ENCODE peak calls at places on chromosomes 12 and 14, in nine cellular contexts. One of them, this sample, is unnamed.
A peak's percentile ranks its signal among the peaks of the same experiment; 100 is the strongest.

GRCh38 chr14:60637490-60638452 is 11.5 kb downstream of the SIX1 start:
- DNase-seq in A549: no peak
- DNase-seq in naive thymus-derived CD4-positive, alpha-beta T cell: no peak
- DNase-seq in CD8-positive, alpha-beta T cell: no peak
- DNase-seq in SJSA1: no peak
- DNase-seq in CD8-positive, alpha-beta memory T cell: no peak
- DNase-seq in AG04450: no peak
- DNase-seq in adrenal gland: no peak
- DNase-seq in tibial nerve: no peak
- DNase-seq in this sample: peak; percentile 47

GRCh38 chr12:89225401-89225800 is 126.9 kb downstream of the DUSP6 start:
- DNase-seq in A549: peak; percentile 9
- DNase-seq in naive thymus-derived CD4-positive, alpha-beta T cell: peak; percentile 70
- DNase-seq in CD8-positive, alpha-beta T cell: peak; percentile 31
- DNase-seq in SJSA1: no peak
- DNase-seq in CD8-positive, alpha-beta memory T cell: peak; percentile 24
- DNase-seq in AG04450: no peak
- DNase-seq in adrenal gland: peak; percentile 37
- DNase-seq in tibial nerve: no peak
- DNase-seq in this sample: peak; percentile 81

GRCh38 chr12:54304187-54304810 is 3.5 kb upstream of the NFE2 start:
- DNase-seq in A549: peak; percentile 58
- DNase-seq in naive thymus-derived CD4-positive, alpha-beta T cell: no peak
- DNase-seq in CD8-positive, alpha-beta T cell: no peak
- DNase-seq in SJSA1: no peak
- DNase-seq in CD8-positive, alpha-beta memory T cell: peak; percentile 32
- DNase-seq in AG04450: no peak
- DNase-seq in adrenal gland: peak; percentile 76
- DNase-seq in tibial nerve: peak; percentile 76
- DNase-seq in this sample: peak; percentile 57

GRCh38 chr12:118537481-118537917 is 161.1 kb downstream of the SUDS3 start:
- DNase-seq in A549: no peak
- DNase-seq in naive thymus-derived CD4-positive, alpha-beta T cell: no peak
- DNase-seq in CD8-positive, alpha-beta T cell: no peak
- DNase-seq in SJSA1: no peak
- DNase-seq in CD8-positive, alpha-beta memory T cell: no peak
- DNase-seq in AG04450: no peak
- DNase-seq in adrenal gland: no peak
- DNase-seq in tibial nerve: no peak
- DNase-seq in this sample: no peak

GRCh38 chr14:79783061-79783460 is 428.2 kb downstream of the DIO2 start:
- DNase-seq in A549: no peak
- DNase-seq in naive thymus-derived CD4-positive, alpha-beta T cell: no peak
- DNase-seq in CD8-positive, alpha-beta T cell: no peak
- DNase-seq in SJSA1: no peak
- DNase-seq in CD8-positive, alpha-beta memory T cell: no peak
- DNase-seq in AG04450: no peak
- DNase-seq in adrenal gland: no peak
- DNase-seq in tibial nerve: no peak
- DNase-seq in this sample: no peak

GRCh38 chr12:95789126-95790024 is 1.2 kb downstream of the NTN4 start:
- DNase-seq in A549: peak; percentile 72
- DNase-seq in naive thymus-derived CD4-positive, alpha-beta T cell: no peak
- DNase-seq in CD8-positive, alpha-beta T cell: no peak
- DNase-seq in SJSA1: peak; percentile 59
- DNase-seq in CD8-positive, alpha-beta memory T cell: no peak
- DNase-seq in AG04450: no peak
- DNase-seq in adrenal gland: peak; percentile 44
- DNase-seq in tibial nerve: no peak
- DNase-seq in this sample: no peak

GRCh38 chr12:84134797-84135366 is 777.7 kb downstream of the SLC6A15 start:
- DNase-seq in A549: no peak
- DNase-seq in naive thymus-derived CD4-positive, alpha-beta T cell: no peak
- DNase-seq in CD8-positive, alpha-beta T cell: no peak
- DNase-seq in SJSA1: no peak
- DNase-seq in CD8-positive, alpha-beta memory T cell: no peak
- DNase-seq in AG04450: no peak
- DNase-seq in adrenal gland: no peak
- DNase-seq in tibial nerve: no peak
- DNase-seq in this sample: no peak

GRCh38 chr12:66403746-66404145 is 101.5 kb downstream of the HELB start:
- DNase-seq in A549: no peak
- DNase-seq in naive thymus-derived CD4-positive, alpha-beta T cell: no peak
- DNase-seq in CD8-positive, alpha-beta T cell: no peak
- DNase-seq in SJSA1: no peak
- DNase-seq in CD8-positive, alpha-beta memory T cell: no peak
- DNase-seq in AG04450: no peak
- DNase-seq in adrenal gland: no peak
- DNase-seq in tibial nerve: no peak
- DNase-seq in this sample: no peak

GRCh38 chr12:116694653-116695463 is 43.0 kb downstream of the SPRING1 start:
- DNase-seq in A549: no peak
- DNase-seq in naive thymus-derived CD4-positive, alpha-beta T cell: no peak
- DNase-seq in CD8-positive, alpha-beta T cell: no peak
- DNase-seq in SJSA1: no peak
- DNase-seq in CD8-positive, alpha-beta memory T cell: no peak
- DNase-seq in AG04450: no peak
- DNase-seq in adrenal gland: no peak
- DNase-seq in tibial nerve: no peak
- DNase-seq in this sample: no peak

GRCh38 chr12:54048694-54049093 is 4.9 kb upstream of the HOXC4 start:
- DNase-seq in A549: no peak
- DNase-seq in naive thymus-derived CD4-positive, alpha-beta T cell: no peak
- DNase-seq in CD8-positive, alpha-beta T cell: no peak
- DNase-seq in SJSA1: no peak
- DNase-seq in CD8-positive, alpha-beta memory T cell: no peak
- DNase-seq in AG04450: no peak
- DNase-seq in adrenal gland: no peak
- DNase-seq in tibial nerve: no peak
- DNase-seq in this sample: no peak

GRCh38 chr14:104794099-104794498 is 1.4 kb downstream of the AKT1 start:
- DNase-seq in A549: peak; percentile 60
- DNase-seq in naive thymus-derived CD4-positive, alpha-beta T cell: no peak
- DNase-seq in CD8-positive, alpha-beta T cell: no peak
- DNase-seq in SJSA1: peak; percentile 70
- DNase-seq in CD8-positive, alpha-beta memory T cell: peak; percentile 35
- DNase-seq in AG04450: no peak
- DNase-seq in adrenal gland: peak; percentile 78
- DNase-seq in tibial nerve: no peak
- DNase-seq in this sample: peak; percentile 53

GRCh38 chr12:25557830-25558436 is 4.8 kb upstream of the LMNTD1 start:
- DNase-seq in A549: peak; percentile 48
- DNase-seq in naive thymus-derived CD4-positive, alpha-beta T cell: peak; percentile 12
- DNase-seq in CD8-positive, alpha-beta T cell: no peak
- DNase-seq in SJSA1: no peak
- DNase-seq in CD8-positive, alpha-beta memory T cell: no peak
- DNase-seq in AG04450: no peak
- DNase-seq in adrenal gland: no peak
- DNase-seq in tibial nerve: peak; percentile 68
- DNase-seq in this sample: peak; percentile 40

GRCh38 chr12:103109861-103110260 is 152.4 kb downstream of the ASCL1 start:
- DNase-seq in A549: no peak
- DNase-seq in naive thymus-derived CD4-positive, alpha-beta T cell: no peak
- DNase-seq in CD8-positive, alpha-beta T cell: no peak
- DNase-seq in SJSA1: no peak
- DNase-seq in CD8-positive, alpha-beta memory T cell: no peak
- DNase-seq in AG04450: no peak
- DNase-seq in adrenal gland: no peak
- DNase-seq in tibial nerve: no peak
- DNase-seq in this sample: no peak

GRCh38 chr14:95038521-95039250 is 118.6 kb downstream of the DICER1 start:
- DNase-seq in A549: no peak
- DNase-seq in naive thymus-derived CD4-positive, alpha-beta T cell: no peak
- DNase-seq in CD8-positive, alpha-beta T cell: no peak
- DNase-seq in SJSA1: peak; percentile 24
- DNase-seq in CD8-positive, alpha-beta memory T cell: no peak
- DNase-seq in AG04450: no peak
- DNase-seq in adrenal gland: no peak
- DNase-seq in tibial nerve: no peak
- DNase-seq in this sample: no peak

GRCh38 chr12:126907900-126908764 is 1358.8 kb upstream of the TMEM132C start:
- DNase-seq in A549: no peak
- DNase-seq in naive thymus-derived CD4-positive, alpha-beta T cell: no peak
- DNase-seq in CD8-positive, alpha-beta T cell: no peak
- DNase-seq in SJSA1: no peak
- DNase-seq in CD8-positive, alpha-beta memory T cell: no peak
- DNase-seq in AG04450: no peak
- DNase-seq in adrenal gland: no peak
- DNase-seq in tibial nerve: no peak
- DNase-seq in this sample: no peak

GRCh38 chr14:92247347-92247746 is 75.6 kb upstream of the SLC24A4 start:
- DNase-seq in A549: no peak
- DNase-seq in naive thymus-derived CD4-positive, alpha-beta T cell: no peak
- DNase-seq in CD8-positive, alpha-beta T cell: no peak
- DNase-seq in SJSA1: no peak
- DNase-seq in CD8-positive, alpha-beta memory T cell: no peak
- DNase-seq in AG04450: no peak
- DNase-seq in adrenal gland: no peak
- DNase-seq in tibial nerve: no peak
- DNase-seq in this sample: no peak

GRCh38 chr12:54032627-54033100 is at the start of gene HOXC5:
- DNase-seq in A549: peak; percentile 87
- DNase-seq in naive thymus-derived CD4-positive, alpha-beta T cell: peak; percentile 70
- DNase-seq in CD8-positive, alpha-beta T cell: peak; percentile 40
- DNase-seq in SJSA1: no peak
- DNase-seq in CD8-positive, alpha-beta memory T cell: peak; percentile 55
- DNase-seq in AG04450: no peak
- DNase-seq in adrenal gland: peak; percentile 72
- DNase-seq in tibial nerve: peak; percentile 78
- DNase-seq in this sample: peak; percentile 74

GRCh38 chr14:71932229-71932951 is at the start of gene RGS6:
- DNase-seq in A549: peak; percentile 40
- DNase-seq in naive thymus-derived CD4-positive, alpha-beta T cell: no peak
- DNase-seq in CD8-positive, alpha-beta T cell: no peak
- DNase-seq in SJSA1: no peak
- DNase-seq in CD8-positive, alpha-beta memory T cell: no peak
- DNase-seq in AG04450: no peak
- DNase-seq in adrenal gland: no peak
- DNase-seq in tibial nerve: no peak
- DNase-seq in this sample: peak; percentile 21

GRCh38 chr12:124460771-124461170 is 106.6 kb downstream of the NCOR2 start:
- DNase-seq in A549: no peak
- DNase-seq in naive thymus-derived CD4-positive, alpha-beta T cell: no peak
- DNase-seq in CD8-positive, alpha-beta T cell: no peak
- DNase-seq in SJSA1: no peak
- DNase-seq in CD8-positive, alpha-beta memory T cell: no peak
- DNase-seq in AG04450: no peak
- DNase-seq in adrenal gland: no peak
- DNase-seq in tibial nerve: no peak
- DNase-seq in this sample: no peak

GRCh38 chr12:1800646-1801284 is 19.6 kb upstream of the LRTM2 start:
- DNase-seq in A549: peak; percentile 37
- DNase-seq in naive thymus-derived CD4-positive, alpha-beta T cell: no peak
- DNase-seq in CD8-positive, alpha-beta T cell: no peak
- DNase-seq in SJSA1: peak; percentile 69
- DNase-seq in CD8-positive, alpha-beta memory T cell: no peak
- DNase-seq in AG04450: no peak
- DNase-seq in adrenal gland: peak; percentile 35
- DNase-seq in tibial nerve: no peak
- DNase-seq in this sample: no peak

DNA sequence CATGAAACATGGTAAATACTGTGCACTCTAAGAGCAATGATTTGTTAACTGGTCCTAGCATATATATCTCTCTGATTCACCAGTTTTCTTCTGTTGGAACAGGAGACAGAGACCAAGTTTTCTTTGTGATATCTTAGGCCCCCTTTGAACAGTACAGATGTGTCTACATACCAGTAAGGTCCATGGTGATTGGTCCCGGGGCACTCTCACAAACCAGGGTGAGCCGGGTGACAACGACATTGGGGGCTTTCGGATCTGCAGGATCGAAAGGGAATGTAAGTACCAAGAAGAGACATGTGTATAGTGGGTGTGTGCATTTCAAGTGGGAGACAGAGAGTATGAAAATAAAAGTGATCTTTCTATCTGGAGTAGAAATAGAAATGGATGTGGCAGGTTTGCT is 11.3 kb upstream of the ERP27 start:
- DNase-seq in A549: no peak
- DNase-seq in naive thymus-derived CD4-positive, alpha-beta T cell: no peak
- DNase-seq in CD8-positive, alpha-beta T cell: no peak
- DNase-seq in SJSA1: no peak
- DNase-seq in CD8-positive, alpha-beta memory T cell: no peak
- DNase-seq in AG04450: no peak
- DNase-seq in adrenal gland: no peak
- DNase-seq in tibial nerve: no peak
- DNase-seq in this sample: no peak
- H3K27ac ChIP-seq in A549: no peak overlapping the region
- H3K27ac ChIP-seq in naive thymus-derived CD4-positive, alpha-beta T cell: peak overlapping the region; percentile 96
- H3K27ac ChIP-seq in CD8-positive, alpha-beta T cell: peak overlapping the region; percentile 16
- H3K27ac ChIP-seq in SJSA1: peak overlapping the region; percentile 89
- H3K27ac ChIP-seq in CD8-positive, alpha-beta memory T cell: no peak overlapping the region
- H3K27ac ChIP-seq in AG04450: no peak overlapping the region
- H3K27ac ChIP-seq in adrenal gland: peak overlapping the region; percentile 64
- H3K27ac ChIP-seq in tibial nerve: peak overlapping the region; percentile 73
- H3K27ac ChIP-seq in this sample: no peak overlapping the region

GRCh38 chr14:77024171-77024627 is 4.3 kb downstream of the IRF2BPL start:
- DNase-seq in A549: peak; percentile 80
- DNase-seq in naive thymus-derived CD4-positive, alpha-beta T cell: peak; percentile 64
- DNase-seq in CD8-positive, alpha-beta T cell: peak; percentile 14
- DNase-seq in SJSA1: no peak
- DNase-seq in CD8-positive, alpha-beta memory T cell: peak; percentile 21
- DNase-seq in AG04450: no peak
- DNase-seq in adrenal gland: no peak
- DNase-seq in tibial nerve: no peak
- DNase-seq in this sample: peak; percentile 80
- H3K27ac ChIP-seq in A549: peak overlapping the region; percentile 99
- H3K27ac ChIP-seq in naive thymus-derived CD4-positive, alpha-beta T cell: peak overlapping the region; percentile 11
- H3K27ac ChIP-seq in CD8-positive, alpha-beta T cell: no peak overlapping the region
- H3K27ac ChIP-seq in SJSA1: no peak overlapping the region
- H3K27ac ChIP-seq in CD8-positive, alpha-beta memory T cell: no peak overlapping the region
- H3K27ac ChIP-seq in AG04450: peak overlapping the region; percentile 52
- H3K27ac ChIP-seq in adrenal gland: peak overlapping the region; percentile 77
- H3K27ac ChIP-seq in tibial nerve: peak overlapping the region; percentile 99
- H3K27ac ChIP-seq in this sample: peak overlapping the region; percentile 98

DNA sequence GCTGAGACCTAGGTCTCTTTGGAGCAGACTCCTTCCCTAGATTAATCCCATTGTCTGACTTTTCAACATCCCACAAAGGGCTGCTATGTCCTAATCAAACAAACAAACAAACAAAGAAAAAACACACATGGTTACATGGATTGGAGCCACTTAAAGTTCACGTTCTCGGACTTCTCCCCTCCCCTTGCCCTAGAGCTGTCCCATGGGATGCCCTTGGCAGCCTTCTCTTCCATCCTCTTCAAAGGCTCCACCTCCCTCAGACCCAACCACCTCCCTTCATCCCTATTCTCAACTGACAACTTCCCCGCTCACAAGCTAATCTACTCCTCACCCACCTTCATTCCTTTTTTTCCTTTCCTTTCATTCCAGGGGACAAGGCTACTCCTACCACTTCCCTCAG is 40.5 kb downstream of the GPR135 start:
- DNase-seq in A549: no peak
- DNase-seq in naive thymus-derived CD4-positive, alpha-beta T cell: no peak
- DNase-seq in CD8-positive, alpha-beta T cell: no peak
- DNase-seq in SJSA1: no peak
- DNase-seq in CD8-positive, alpha-beta memory T cell: no peak
- DNase-seq in AG04450: no peak
- DNase-seq in adrenal gland: peak; percentile 40
- DNase-seq in tibial nerve: peak; percentile 50
- DNase-seq in this sample: no peak
- H3K27ac ChIP-seq in A549: no peak overlapping the region
- H3K27ac ChIP-seq in naive thymus-derived CD4-positive, alpha-beta T cell: no peak overlapping the region
- H3K27ac ChIP-seq in CD8-positive, alpha-beta T cell: no peak overlapping the region
- H3K27ac ChIP-seq in SJSA1: no peak overlapping the region
- H3K27ac ChIP-seq in CD8-positive, alpha-beta memory T cell: no peak overlapping the region
- H3K27ac ChIP-seq in AG04450: no peak overlapping the region
- H3K27ac ChIP-seq in adrenal gland: peak overlapping the region; percentile 3
- H3K27ac ChIP-seq in tibial nerve: peak overlapping the region; percentile 7
- H3K27ac ChIP-seq in this sample: no peak overlapping the region

GRCh38 chr14:36022765-36023415 is 153.6 kb downstream of the PTCSC3 start:
- DNase-seq in A549: no peak
- DNase-seq in naive thymus-derived CD4-positive, alpha-beta T cell: no peak
- DNase-seq in CD8-positive, alpha-beta T cell: no peak
- DNase-seq in SJSA1: no peak
- DNase-seq in CD8-positive, alpha-beta memory T cell: no peak
- DNase-seq in AG04450: no peak
- DNase-seq in adrenal gland: no peak
- DNase-seq in tibial nerve: no peak
- DNase-seq in this sample: no peak
- H3K27ac ChIP-seq in A549: no peak overlapping the region
- H3K27ac ChIP-seq in naive thymus-derived CD4-positive, alpha-beta T cell: no peak overlapping the region
- H3K27ac ChIP-seq in CD8-positive, alpha-beta T cell: no peak overlapping the region
- H3K27ac ChIP-seq in SJSA1: no peak overlapping the region
- H3K27ac ChIP-seq in CD8-positive, alpha-beta memory T cell: no peak overlapping the region
- H3K27ac ChIP-seq in AG04450: no peak overlapping the region
- H3K27ac ChIP-seq in adrenal gland: no peak overlapping the region
- H3K27ac ChIP-seq in tibial nerve: no peak overlapping the region
- H3K27ac ChIP-seq in this sample: no peak overlapping the region